ENCODE peak calls at places on chromosomes 6 and 20, in nine cellular contexts. J is OCI-LY7, F is lung, Z is H1, H is body of pancreas, O is lower lobe of right lung, Q is uterus, N is fibroblast of lung, R is GM12878. P is an unnamed sample.

GRCh38 chr20:10453241-10453640 is 18.1 kb downstream of the SLX4IP start:
- DNase-seq in J (peak), F (no peak), Z (no peak), H (no peak), O (no peak), Q (no peak), N (no peak), R (peak), P (no peak)

GRCh38 chr20:32638848-32639247 is 34.9 kb downstream of the C20orf203 start:
- DNase-seq in J (no peak), F (no peak), Z (no peak), H (no peak), O (no peak), Q (no peak), N (peak), R (no peak), P (no peak)

GRCh38 chr6:51394061-51394460 is 575.4 kb downstream of the TFAP2B start:
- DNase-seq in J (no peak), F (no peak), Z (no peak), H (no peak), O (no peak), Q (no peak), N (no peak), R (no peak), P (no peak)

GRCh38 chr6:3848380-3848779 is 793 bp upstream of the FAM50B start:
- DNase-seq in J (no peak), F (no peak), Z (no peak), H (no peak), O (no peak), Q (no peak), N (peak), R (no peak), P (no peak)

GRCh38 chr20:56360133-56360898 is 1.5 kb downstream of the FAM210B start:
- DNase-seq in J (no peak), F (no peak), Z (no peak), H (no peak), O (no peak), Q (no peak), N (no peak), R (no peak), P (no peak)

GRCh38 chr6:112184996-112185395 is 69.4 kb downstream of the LAMA4 start:
- DNase-seq in J (no peak), F (no peak), Z (no peak), H (no peak), O (no peak), Q (no peak), N (no peak), R (no peak), P (no peak)

GRCh38 chr6:71079707-71080106 is 122.8 kb upstream of the B3GAT2 start:
- DNase-seq in J (no peak), F (no peak), Z (no peak), H (no peak), O (no peak), Q (no peak), N (peak), R (no peak), P (no peak)

GRCh38 chr20:33751775-33752174 is 20.0 kb downstream of the ZNF341 start:
- DNase-seq in J (no peak), F (no peak), Z (no peak), H (no peak), O (no peak), Q (no peak), N (no peak), R (no peak), P (no peak)

GRCh38 chr6:3749991-3750323 is 1.6 kb downstream of the PXDC1 start:
- DNase-seq in J (no peak), F (peak), Z (no peak), H (peak), O (no peak), Q (peak), N (peak), R (no peak), P (no peak)

GRCh38 chr20:22583773-22584629 is at the start of gene FOXA2:
- DNase-seq in J (no peak), F (peak), Z (peak), H (peak), O (peak), Q (no peak), N (no peak), R (no peak), P (no peak)

GRCh38 chr6:46606318-46606717 is 46.3 kb downstream of the CYP39A1 start:
- DNase-seq in J (no peak), F (no peak), Z (no peak), H (no peak), O (no peak), Q (no peak), N (no peak), R (no peak), P (no peak)

GRCh38 chr20:46826343-46826984 is 68.2 kb upstream of the EYA2 start:
- DNase-seq in J (no peak), F (no peak), Z (no peak), H (no peak), O (no peak), Q (no peak), N (peak), R (no peak), P (no peak)

DNA sequence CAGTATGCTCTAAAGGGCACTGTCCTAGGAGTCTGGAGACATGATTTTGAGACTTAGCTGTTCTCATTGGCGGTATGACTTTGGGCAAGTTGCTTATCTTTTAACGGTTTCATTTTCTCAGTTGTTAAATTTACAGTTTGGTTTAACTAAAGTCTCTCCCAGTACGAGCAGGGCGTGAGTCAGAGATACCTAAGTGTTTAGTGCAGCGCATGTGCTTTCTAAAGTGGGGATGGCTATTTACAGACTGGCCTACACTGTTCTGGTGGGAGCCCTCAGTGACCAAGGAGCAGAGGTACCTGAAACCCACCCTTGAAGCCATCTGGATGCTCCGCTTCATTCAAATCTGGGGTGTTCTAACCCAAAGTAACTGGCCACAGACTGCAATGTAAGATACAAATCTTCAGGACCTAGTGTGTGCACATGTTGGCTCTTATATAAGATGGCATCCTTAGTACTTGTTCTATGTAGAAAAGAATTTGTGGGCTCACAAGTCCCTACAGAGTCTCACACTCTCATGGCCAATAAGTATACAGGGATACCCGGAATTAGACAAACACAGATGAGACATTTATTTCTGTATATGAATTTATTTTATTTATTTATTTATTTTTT is 10.7 kb downstream of the MSH5 start:
- DNase-seq in J (no peak), F (no peak), Z (no peak), H (no peak), O (no peak), Q (no peak), N (peak), R (no peak), P (no peak)
- H3K27ac ChIP-seq in J (no peak), F (no peak), Z (no peak), H (no peak), O (no peak), Q (peak), N (no peak), R (no peak), P (no peak)

GRCh38 chr6:132085731-132086130 is 134.6 kb upstream of the CCN2 start:
- DNase-seq in J (no peak), F (no peak), Z (no peak), H (no peak), O (no peak), Q (no peak), N (peak), R (no peak), P (no peak)

GRCh38 chr6:132089173-132089572 is 138.0 kb upstream of the CCN2 start:
- DNase-seq in J (no peak), F (no peak), Z (no peak), H (no peak), O (no peak), Q (no peak), N (no peak), R (no peak), P (no peak)

GRCh38 chr6:132087391-132087790 is 136.2 kb upstream of the CCN2 start:
- DNase-seq in J (no peak), F (no peak), Z (no peak), H (no peak), O (no peak), Q (no peak), N (peak), R (no peak), P (no peak)

GRCh38 chr6:132084811-132085509 is 133.8 kb upstream of the CCN2 start:
- DNase-seq in J (no peak), F (no peak), Z (no peak), H (no peak), O (no peak), Q (no peak), N (peak), R (peak), P (no peak)

GRCh38 chr6:132088150-132088549 is 137.0 kb upstream of the CCN2 start:
- DNase-seq in J (no peak), F (no peak), Z (no peak), H (no peak), O (no peak), Q (no peak), N (no peak), R (no peak), P (no peak)
- TF ChIP-seq CTCF in J (no peak), F (no peak), Z (no peak), H (no peak), O (no peak), Q (no peak), N (no peak), R (no peak), P (no peak)

DNA sequence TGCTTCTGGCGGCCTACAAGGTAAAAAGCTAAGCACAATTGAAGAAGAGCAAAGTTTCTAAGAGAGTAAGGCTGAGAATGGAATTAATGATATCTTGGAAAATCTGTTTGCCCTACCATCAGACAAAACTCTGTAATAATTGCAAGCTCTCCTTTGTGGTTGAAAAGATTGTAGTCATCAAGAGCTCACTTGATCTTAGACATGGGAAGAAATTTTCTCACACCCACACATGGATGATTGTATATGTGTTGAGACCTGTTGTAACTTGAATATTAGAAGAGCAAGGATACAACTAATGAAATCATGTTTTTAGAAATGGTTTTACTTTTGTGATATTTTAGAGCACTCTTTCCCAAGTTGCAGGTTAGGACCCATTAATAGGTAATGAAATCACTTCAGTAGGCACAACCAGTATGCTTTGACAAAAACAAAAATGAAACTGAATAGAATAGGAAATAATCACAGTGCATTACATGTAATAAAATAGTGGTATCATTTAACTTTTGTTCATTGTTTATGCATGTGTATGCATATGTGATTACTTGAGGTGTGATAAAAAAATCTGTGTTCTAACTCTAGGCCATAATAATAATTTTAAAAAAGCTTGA is 14.0 kb downstream of the DCBLD1 start:
- DNase-seq in J (no peak), F (no peak), Z (no peak), H (no peak), O (no peak), Q (no peak), N (peak), R (no peak), P (no peak)
- H3K4me3 ChIP-seq in J (no peak), F (no peak), Z (no peak), H (no peak), O (peak), Q (no peak), N (no peak), R (no peak), P (peak)

GRCh38 chr6:33276864-33277662 is at the start of gene B3GALT4:
- DNase-seq in J (peak), F (peak), Z (peak), H (peak), O (peak), Q (peak), N (peak), R (peak), P (peak)
- H3K27ac ChIP-seq in J (peak), F (peak), Z (peak), H (peak), O (peak), Q (peak), N (peak), R (peak), P (peak)

GRCh38 chr6:34393968-34394305 is 1.5 kb upstream of the NUDT3 start:
- DNase-seq in J (no peak), F (no peak), Z (no peak), H (no peak), O (no peak), Q (no peak), N (no peak), R (no peak), P (no peak)

GRCh38 chr6:34391711-34392496 is 565 bp downstream of the NUDT3 start:
- DNase-seq in J (peak), F (peak), Z (peak), H (peak), O (peak), Q (peak), N (peak), R (no peak), P (peak)

GRCh38 chr6:34391023-34391485 is 1.4 kb downstream of the NUDT3 start:
- DNase-seq in J (peak), F (peak), Z (no peak), H (peak), O (no peak), Q (peak), N (peak), R (no peak), P (no peak)

GRCh38 chr6:34393191-34393967 is 910 bp upstream of the NUDT3 start:
- DNase-seq in J (peak), F (no peak), Z (no peak), H (no peak), O (no peak), Q (no peak), N (no peak), R (no peak), P (no peak)

GRCh38 chr6:34392497-34393190 is at the start of gene NUDT3:
- DNase-seq in J (peak), F (peak), Z (peak), H (peak), O (peak), Q (peak), N (peak), R (peak), P (peak)
- TF ChIP-seq CTCF in J (peak), F (peak), Z (peak), H (peak), O (peak), Q (peak), N (peak), R (peak), P (peak)

GRCh38 chr6:168249746-168250145 is 69.8 kb downstream of the DACT2 start:
- DNase-seq in J (no peak), F (no peak), Z (no peak), H (no peak), O (no peak), Q (no peak), N (no peak), R (no peak), P (no peak)
- H3K4me3 ChIP-seq in J (no peak), F (no peak), Z (no peak), H (no peak), O (no peak), Q (no peak), N (no peak), R (no peak), P (no peak)

DNA sequence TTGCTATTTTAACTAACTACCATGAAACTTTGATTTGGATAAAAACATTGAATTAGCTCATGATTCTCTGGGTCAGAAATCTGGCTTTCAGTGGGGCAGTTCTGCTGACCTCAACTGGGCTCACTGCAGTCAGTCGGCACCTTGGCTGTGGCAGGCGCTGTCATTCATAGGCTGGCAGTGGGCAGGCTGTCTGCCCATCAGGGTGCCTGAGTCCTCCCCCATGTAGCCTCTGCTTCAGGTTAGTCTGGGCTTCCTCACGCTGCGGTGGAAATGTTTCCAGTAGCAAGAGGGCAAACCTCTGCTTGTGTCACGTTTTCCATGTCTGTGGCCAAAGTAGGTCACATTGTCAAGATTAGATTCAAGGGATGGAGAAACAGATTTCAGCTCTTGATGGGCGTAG is 251.0 kb upstream of the TCF21 start:
- DNase-seq in J (no peak), F (no peak), Z (no peak), H (no peak), O (no peak), Q (no peak), N (no peak), R (no peak), P (no peak)
- H3K27ac ChIP-seq in J (no peak), F (no peak), Z (no peak), H (no peak), O (no peak), Q (peak), N (no peak), R (no peak), P (peak)

GRCh38 chr6:145815875-145816274 is 1.3 kb upstream of the FBXO30 start:
- DNase-seq in J (peak), F (no peak), Z (no peak), H (no peak), O (no peak), Q (no peak), N (no peak), R (no peak), P (no peak)

GRCh38 chr6:145815351-145815772 is 767 bp upstream of the FBXO30 start:
- DNase-seq in J (no peak), F (no peak), Z (peak), H (no peak), O (no peak), Q (peak), N (peak), R (no peak), P (peak)

GRCh38 chr6:145813285-145814034 is 1.1 kb downstream of the FBXO30 start:
- DNase-seq in J (peak), F (no peak), Z (no peak), H (no peak), O (no peak), Q (no peak), N (peak), R (no peak), P (no peak)

GRCh38 chr6:145814035-145814500 is 527 bp downstream of the FBXO30 start:
- DNase-seq in J (peak), F (no peak), Z (no peak), H (peak), O (peak), Q (peak), N (peak), R (peak), P (no peak)

GRCh38 chr6:145814501-145815350 is at the start of gene FBXO30:
- DNase-seq in J (peak), F (peak), Z (peak), H (peak), O (peak), Q (peak), N (peak), R (peak), P (peak)
- TF ChIP-seq CTCF in J (peak), F (no peak), Z (no peak), H (peak), O (no peak), Q (peak), N (peak), R (no peak), P (no peak)